ENCODE peak calls at places on chromosome 21, in four cellular contexts. O is lower lobe of right lung; B is HCEC 1CT; J is stimulated activated CD4-positive, alpha-beta T cell treated with anti-CD3 and anti-CD28 coated beads, Interleukin-2, amount 100 ng/mL, for 48 hours. G is an unnamed sample.
A peak's percentile ranks its signal among the peaks of the same experiment; 100 is the strongest.

GRCh38 chr21:43809346-43809799 is 20.0 kb downstream of the RRP1 start:
- DNase-seq in O (no peak), B (no peak), J (no peak), G (no peak)

GRCh38 chr21:33688343-33688742 is 46.0 kb downstream of the ITSN1 start:
- DNase-seq in O (no peak), B (no peak), J (no peak), G (no peak)

GRCh38 chr21:41707231-41707988 is 59.4 kb downstream of the RIPK4 start:
- DNase-seq in O (no peak), B (no peak), J (no peak), G (no peak)

GRCh38 chr21:26842976-26843911 is 2.0 kb downstream of the ADAMTS1 start:
- DNase-seq in O (peak; percentile 84), B (peak; percentile 96), J (no peak), G (peak; percentile 96)

GRCh38 chr21:42461881-42462877 is 33.8 kb downstream of the RSPH1 start:
- DNase-seq in O (no peak), B (no peak), J (no peak), G (no peak)

GRCh38 chr21:18053151-18053550 is 191.5 kb upstream of the CHODL start:
- DNase-seq in O (no peak), B (no peak), J (no peak), G (no peak)

GRCh38 chr21:16633851-16634521 is 878.9 kb upstream of the CXADR start:
- DNase-seq in O (no peak), B (no peak), J (no peak), G (no peak)

GRCh38 chr21:8993943-8994639 is 1527.3 kb upstream of the TPTE start:
- DNase-seq in O (no peak), B (no peak), J (no peak), G (no peak)

GRCh38 chr21:46096997-46097825 is 701 bp upstream of the COL6A2 start:
- DNase-seq in O (no peak), B (no peak), J (no peak), G (peak; percentile 30)

GRCh38 chr21:38669186-38669585 is 136.5 kb upstream of the ETS2 start:
- DNase-seq in O (no peak), B (peak; percentile 29), J (no peak), G (no peak)

GRCh38 chr21:43306911-43307676 is 119.8 kb downstream of the SIK1 start:
- DNase-seq in O (peak; percentile 42), B (peak; percentile 17), J (no peak), G (peak; percentile 61)